ENCODE peak calls at places on chromosomes 12 and 14, in ten cellular contexts. Q, K, A, I, W, X, Y, D, L and T are unnamed samples.

GRCh38 chr12:116116650-116117424 is 160.7 kb downstream of the MED13L start:
- DNase-seq in Q (no peak), K (peak), A (peak), I (no peak), W (no peak), X (no peak), Y (no peak), D (no peak), L (no peak), T (no peak)

GRCh38 chr12:110937104-110937641 is 16.8 kb upstream of the MYL2 start:
- DNase-seq in Q (peak), K (peak), A (peak), I (peak), W (peak), X (peak), Y (peak), D (peak), L (peak), T (peak)

GRCh38 chr12:98838282-98838681 is 193.2 kb downstream of the APAF1 start:
- DNase-seq in Q (peak), K (peak), A (no peak), I (no peak), W (no peak), X (no peak), Y (peak), D (no peak), L (no peak), T (peak)

GRCh38 chr14:33432407-33433023 is 493.8 kb downstream of the NPAS3 start:
- DNase-seq in Q (no peak), K (peak), A (peak), I (peak), W (no peak), X (peak), Y (peak), D (no peak), L (peak), T (peak)

GRCh38 chr14:62097072-62097471 is 334.9 kb downstream of the SNAPC1 start:
- DNase-seq in Q (no peak), K (no peak), A (peak), I (no peak), W (no peak), X (no peak), Y (peak), D (no peak), L (no peak), T (no peak)

GRCh38 chr14:34052658-34053014 is 101.8 kb upstream of the EGLN3 start:
- DNase-seq in Q (no peak), K (peak), A (peak), I (peak), W (peak), X (no peak), Y (peak), D (no peak), L (peak), T (no peak)

GRCh38 chr14:49975286-49975685 is 82.4 kb downstream of the ARF6 start:
- DNase-seq in Q (no peak), K (peak), A (peak), I (peak), W (peak), X (no peak), Y (peak), D (no peak), L (no peak), T (no peak)

GRCh38 chr14:97851438-97851995 is 1054.3 kb downstream of the VRK1 start:
- DNase-seq in Q (no peak), K (no peak), A (no peak), I (no peak), W (no peak), X (no peak), Y (no peak), D (no peak), L (no peak), T (no peak)

GRCh38 chr14:105061428-105062047 is 3.7 kb downstream of the GPR132 start:
- DNase-seq in Q (no peak), K (no peak), A (no peak), I (peak), W (no peak), X (no peak), Y (no peak), D (no peak), L (no peak), T (no peak)

GRCh38 chr12:25855716-25856115 is 102.8 kb upstream of the RASSF8 start:
- DNase-seq in Q (no peak), K (peak), A (no peak), I (no peak), W (no peak), X (no peak), Y (peak), D (no peak), L (no peak), T (no peak)

GRCh38 chr12:122171399-122171798 is 2.6 kb downstream of the IL31 start:
- DNase-seq in Q (no peak), K (no peak), A (no peak), I (no peak), W (no peak), X (no peak), Y (no peak), D (no peak), L (no peak), T (no peak)

GRCh38 chr12:27179399-27180214 is 64.5 kb upstream of the STK38L start:
- DNase-seq in Q (no peak), K (peak), A (peak), I (peak), W (peak), X (no peak), Y (peak), D (no peak), L (peak), T (peak)
- TF ChIP-seq EZH2 in Q (no peak), K (no peak), A (no peak), I (no peak), W (no peak), X (no peak), Y (no peak), D (no peak), L (no peak), T (no peak)

GRCh38 chr14:103442288-103442687 is 57.1 kb downstream of the MARK3 start:
- DNase-seq in Q (no peak), K (no peak), A (no peak), I (no peak), W (no peak), X (no peak), Y (peak), D (no peak), L (no peak), T (no peak)

GRCh38 chr14:103448097-103448496 is 62.9 kb downstream of the MARK3 start:
- DNase-seq in Q (no peak), K (peak), A (peak), I (no peak), W (no peak), X (no peak), Y (no peak), D (no peak), L (no peak), T (no peak)

GRCh38 chr14:103444837-103445524 is 59.8 kb downstream of the MARK3 start:
- DNase-seq in Q (peak), K (peak), A (no peak), I (peak), W (no peak), X (no peak), Y (no peak), D (no peak), L (no peak), T (peak)

GRCh38 chr14:103443106-103443505 is 57.9 kb downstream of the MARK3 start:
- DNase-seq in Q (no peak), K (no peak), A (no peak), I (no peak), W (no peak), X (no peak), Y (no peak), D (no peak), L (no peak), T (no peak)

GRCh38 chr14:103445783-103446182 is 60.6 kb downstream of the MARK3 start:
- DNase-seq in Q (peak), K (peak), A (no peak), I (no peak), W (no peak), X (no peak), Y (no peak), D (no peak), L (no peak), T (no peak)
- H3K27ac ChIP-seq in Q (peak), K (no peak), A (no peak), I (peak), W (no peak), X (no peak), Y (no peak), D (no peak), L (no peak), T (peak)

GRCh38 chr12:65602191-65602578 is 222.1 kb upstream of the HMGA2 start:
- DNase-seq in Q (no peak), K (peak), A (no peak), I (no peak), W (no peak), X (no peak), Y (peak), D (no peak), L (no peak), T (no peak)
- H3K4me3 ChIP-seq in Q (no peak), K (no peak), A (peak), I (no peak), W (peak), X (no peak), Y (peak), D (no peak), L (no peak), T (no peak)

GRCh38 chr12:5433081-5433839 is 1.4 kb downstream of the NTF3 start:
- DNase-seq in Q (peak), K (peak), A (no peak), I (peak), W (no peak), X (peak), Y (peak), D (no peak), L (no peak), T (no peak)

GRCh38 chr12:5429741-5430557 is 2.0 kb upstream of the NTF3 start:
- DNase-seq in Q (peak), K (no peak), A (no peak), I (no peak), W (no peak), X (peak), Y (no peak), D (peak), L (no peak), T (no peak)

GRCh38 chr12:5428332-5429221 is 3.3 kb upstream of the NTF3 start:
- DNase-seq in Q (peak), K (peak), A (peak), I (peak), W (no peak), X (peak), Y (peak), D (peak), L (no peak), T (no peak)

GRCh38 chr12:5432011-5432400 is at the start of gene NTF3:
- DNase-seq in Q (peak), K (peak), A (no peak), I (peak), W (no peak), X (peak), Y (peak), D (peak), L (no peak), T (no peak)

DNA sequence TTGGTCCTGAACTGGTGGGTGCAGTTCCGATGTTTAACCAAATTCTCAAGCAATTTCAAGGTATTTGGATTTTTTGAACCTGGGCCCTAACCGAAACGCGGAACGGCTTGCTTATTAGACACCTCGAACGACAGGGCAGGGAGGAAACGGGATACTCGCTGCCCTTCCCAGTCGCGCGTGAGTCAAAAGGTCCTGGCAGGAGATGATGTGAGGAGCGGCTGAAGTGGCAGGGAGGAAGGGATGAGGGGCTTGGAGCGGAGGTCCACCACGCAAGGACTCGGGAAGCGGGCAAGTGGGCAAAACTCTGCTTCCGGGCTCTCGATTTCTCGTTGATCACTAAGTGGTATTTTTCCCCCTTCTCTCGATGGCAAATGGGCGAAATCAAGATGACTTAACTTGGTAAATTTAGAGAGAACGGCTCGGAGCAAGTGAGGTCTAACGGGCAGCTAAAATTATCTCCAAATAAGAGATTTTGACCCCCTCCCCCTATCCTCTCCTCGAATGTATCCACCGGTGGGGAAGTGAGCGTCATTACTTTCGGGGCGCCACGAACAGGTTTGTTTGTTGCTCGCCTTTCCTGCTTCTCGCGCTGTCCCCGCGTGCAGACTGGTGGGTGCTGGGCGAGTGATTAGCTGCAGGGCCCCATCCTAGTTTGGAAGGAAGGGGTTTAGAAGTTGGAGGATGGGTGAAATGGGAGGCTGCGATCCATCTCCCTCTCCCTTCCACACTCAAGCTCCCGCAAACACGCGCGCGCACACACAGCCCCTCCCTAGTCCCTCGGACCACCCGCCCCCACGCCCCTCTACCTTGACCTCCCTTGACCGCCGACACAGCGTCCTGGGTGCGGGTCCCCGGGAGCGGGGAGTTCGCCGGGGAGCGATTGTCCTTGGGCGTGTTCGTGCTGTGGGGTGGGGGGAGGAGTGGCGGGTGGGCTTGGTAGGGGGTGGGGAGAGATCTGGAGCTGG is 987 bp upstream of the NTF3 start:
- DNase-seq in Q (peak), K (no peak), A (no peak), I (no peak), W (no peak), X (peak), Y (peak), D (no peak), L (no peak), T (no peak)
- TF ChIP-seq EZH2 in Q (peak), K (peak), A (no peak), I (no peak), W (no peak), X (no peak), Y (peak), D (peak), L (no peak), T (peak)